ENCODE peak calls at places on chromosomes 7 and 10, in nine cellular contexts. Y is A549; Q is PC-9; D is mucosa of descending colon; X is CD8-positive, alpha-beta T cell; I is heart right ventricle; M is AG09319; H is cardiac fibroblast; V is GM13976. T is an unnamed sample.

GRCh38 chr10:24603333-24603732 is 120.4 kb downstream of the ARHGAP21 start:
- DNase-seq in Y (peak), Q (no peak), D (no peak), X (no peak), I (no peak), M (no peak), H (peak), V (no peak), T (no peak)

GRCh38 chr7:45610019-45610418 is 35.9 kb downstream of the ADCY1 start:
- DNase-seq in Y (no peak), Q (no peak), D (no peak), X (no peak), I (no peak), M (no peak), H (no peak), V (peak), T (no peak)

GRCh38 chr7:159141159-159141558 is 3.5 kb downstream of the VIPR2 start:
- DNase-seq in Y (no peak), Q (no peak), D (no peak), X (no peak), I (no peak), M (no peak), H (no peak), V (no peak), T (no peak)

GRCh38 chr10:31321396-31321941 is 2.5 kb downstream of the ZEB1 start:
- DNase-seq in Y (no peak), Q (no peak), D (peak), X (peak), I (no peak), M (no peak), H (peak), V (no peak), T (no peak)

GRCh38 chr7:133300811-133301210 is 47.9 kb downstream of the EXOC4 start:
- DNase-seq in Y (no peak), Q (no peak), D (no peak), X (no peak), I (no peak), M (no peak), H (peak), V (no peak), T (no peak)

GRCh38 chr7:138125598-138126111 is 49.4 kb downstream of the AKR1D1 start:
- DNase-seq in Y (peak), Q (no peak), D (peak), X (no peak), I (no peak), M (no peak), H (no peak), V (peak), T (no peak)

GRCh38 chr10:96496281-96496925 is 17.3 kb downstream of the TLL2 start:
- DNase-seq in Y (no peak), Q (no peak), D (peak), X (no peak), I (no peak), M (no peak), H (peak), V (no peak), T (no peak)

GRCh38 chr7:6385909-6386560 is 61.7 kb downstream of the DAGLB start:
- DNase-seq in Y (no peak), Q (no peak), D (no peak), X (no peak), I (no peak), M (no peak), H (no peak), V (no peak), T (no peak)

GRCh38 chr10:103667390-103667789 is 173.9 kb downstream of the NEURL1 start:
- DNase-seq in Y (no peak), Q (no peak), D (no peak), X (no peak), I (no peak), M (no peak), H (peak), V (no peak), T (no peak)

GRCh38 chr7:24572421-24573007 is 738 bp upstream of the PALS2 start:
- DNase-seq in Y (peak), Q (peak), D (peak), X (peak), I (peak), M (no peak), H (peak), V (no peak), T (no peak)

GRCh38 chr7:13998866-13999265 is 9.4 kb upstream of the ETV1 start:
- DNase-seq in Y (no peak), Q (no peak), D (no peak), X (no peak), I (no peak), M (no peak), H (no peak), V (no peak), T (no peak)

GRCh38 chr10:106082865-106083264 is 1081.6 kb downstream of the SORCS1 start:
- DNase-seq in Y (no peak), Q (no peak), D (no peak), X (no peak), I (no peak), M (no peak), H (peak), V (no peak), T (no peak)

GRCh38 chr7:48424731-48425130 is 253.5 kb downstream of the ABCA13 start:
- DNase-seq in Y (peak), Q (no peak), D (peak), X (no peak), I (no peak), M (no peak), H (no peak), V (peak), T (no peak)
- TF ChIP-seq CTCF in Y (peak), Q (peak), D (no peak), X (no peak), I (peak), M (peak), H (peak), V (peak), T (no peak)

GRCh38 chr7:68400783-68401182 is 1197.5 kb upstream of the AUTS2 start:
- DNase-seq in Y (no peak), Q (no peak), D (no peak), X (no peak), I (no peak), M (no peak), H (no peak), V (no peak), T (no peak)

GRCh38 chr7:68401313-68401712 is 1197.0 kb upstream of the AUTS2 start:
- DNase-seq in Y (no peak), Q (no peak), D (no peak), X (no peak), I (no peak), M (no peak), H (no peak), V (no peak), T (no peak)

DNA sequence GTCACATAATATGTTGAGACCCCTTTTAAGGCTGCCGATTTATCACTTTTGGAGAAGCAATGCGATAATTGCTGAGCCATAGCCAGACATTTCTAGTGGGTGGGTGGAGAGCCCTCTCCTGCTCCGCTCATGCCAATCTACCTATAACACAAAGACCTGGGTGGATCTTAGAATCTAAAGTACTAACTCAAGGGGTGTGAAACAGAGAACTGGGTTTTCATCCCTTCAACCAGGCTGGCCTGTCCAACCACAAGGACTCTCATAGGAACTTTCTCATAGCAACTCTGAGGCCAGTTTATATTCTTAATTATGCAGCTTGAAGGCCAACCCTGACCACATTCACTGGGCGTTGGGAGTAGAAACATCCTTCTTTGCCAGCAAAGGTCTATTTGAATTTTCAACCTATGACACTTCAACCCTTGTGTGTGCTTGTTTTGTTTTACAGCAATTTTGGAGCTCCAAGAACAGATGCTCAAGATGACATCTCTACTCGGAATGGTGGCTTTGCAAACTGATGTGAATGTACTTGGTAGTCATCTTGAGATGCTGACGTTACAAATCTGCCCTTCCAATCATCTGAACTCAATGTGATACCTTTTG is 1198.2 kb upstream of the AUTS2 start:
- DNase-seq in Y (no peak), Q (no peak), D (no peak), X (no peak), I (no peak), M (no peak), H (no peak), V (no peak), T (no peak)
- TF ChIP-seq CTCF in Y (no peak), Q (no peak), D (no peak), X (no peak), I (no peak), M (no peak), H (no peak), V (no peak), T (no peak)

DNA sequence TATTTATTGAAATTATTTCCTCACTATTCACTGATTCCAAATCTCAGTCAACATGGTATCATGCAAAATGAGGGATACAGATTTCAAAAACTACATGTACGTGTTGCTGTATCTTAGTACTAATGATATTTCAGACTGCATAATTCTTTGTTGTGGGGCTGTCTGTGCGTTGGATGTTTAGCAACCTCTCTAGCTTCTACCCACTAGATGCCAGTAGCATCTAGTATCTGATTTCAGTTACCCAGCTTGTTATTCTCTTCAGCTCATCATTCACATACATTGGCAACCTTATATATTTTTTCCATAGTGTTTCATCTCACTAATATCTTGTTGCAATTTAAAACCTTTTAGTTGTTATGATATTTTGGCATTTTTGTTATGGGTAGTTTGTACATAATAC is 22.5 kb upstream of the WASL start:
- DNase-seq in Y (no peak), Q (no peak), D (no peak), X (no peak), I (no peak), M (no peak), H (no peak), V (no peak), T (no peak)
- TF ChIP-seq CTCF in Y (peak), Q (no peak), D (no peak), X (no peak), I (no peak), M (no peak), H (no peak), V (no peak), T (no peak)

GRCh38 chr7:16698200-16698910 is 52.4 kb downstream of the BZW2 start:
- DNase-seq in Y (no peak), Q (no peak), D (no peak), X (no peak), I (no peak), M (no peak), H (no peak), V (no peak), T (no peak)

GRCh38 chr7:16697507-16698199 is 51.7 kb downstream of the BZW2 start:
- DNase-seq in Y (no peak), Q (no peak), D (no peak), X (no peak), I (no peak), M (no peak), H (peak), V (no peak), T (no peak)

GRCh38 chr7:16702433-16702832 is 51.1 kb upstream of the TSPAN13 start:
- DNase-seq in Y (peak), Q (no peak), D (no peak), X (no peak), I (no peak), M (no peak), H (peak), V (no peak), T (no peak)
- TF ChIP-seq CTCF in Y (peak), Q (no peak), D (no peak), X (no peak), I (no peak), M (no peak), H (no peak), V (no peak), T (no peak)

GRCh38 chr7:4815609-4816418 is 40.4 kb downstream of the AP5Z1 start:
- DNase-seq in Y (no peak), Q (no peak), D (no peak), X (no peak), I (no peak), M (no peak), H (no peak), V (no peak), T (no peak)
- TF ChIP-seq CTCF in Y (no peak), Q (peak), D (no peak), X (no peak), I (no peak), M (no peak), H (no peak), V (peak), T (no peak)